ENCODE peak calls at places on chromosome 12, in four cellular contexts. G is OCI-LY7, P is astrocyte of the spinal cord, Q is lower leg skin. V is an unnamed sample.
A peak's percentile ranks its signal among the peaks of the same experiment; 100 is the strongest.

GRCh38 chr12:122874081-122874480 is 21.8 kb downstream of the VPS37B start:
- DNase-seq in G (no peak), P (no peak), Q (no peak), V (no peak)

GRCh38 chr12:12976366-12976765 is 23.7 kb downstream of the HEBP1 start:
- DNase-seq in Q (peak; percentile 54), G (no peak), P (peak; percentile 92), V (no peak)

GRCh38 chr12:51171884-51172514 is 936 bp downstream of the TFCP2 start:
- DNase-seq in Q (no peak), P (peak; percentile 30), G (peak; percentile 22), V (peak; percentile 29)

GRCh38 chr12:30457621-30458289 is 237.9 kb downstream of the IPO8 start:
- DNase-seq in G (no peak), Q (no peak), P (peak; percentile 72), V (no peak)

GRCh38 chr12:17866802-17867201 is 223.2 kb downstream of the RERGL start:
- DNase-seq in Q (no peak), G (no peak), P (no peak), V (no peak)

GRCh38 chr12:25977047-25977446 is 18.6 kb downstream of the RASSF8 start:
- DNase-seq in G (no peak), P (peak; percentile 92), Q (no peak), V (no peak)

GRCh38 chr12:51188359-51189051 is 15.6 kb upstream of the TFCP2 start:
- DNase-seq in Q (no peak), P (no peak), G (peak; percentile 76), V (peak; percentile 77)

GRCh38 chr12:113174461-113175384 is 10.6 kb downstream of the DDX54 start:
- DNase-seq in P (peak; percentile 62), G (peak; percentile 84), Q (peak; percentile 56), V (peak; percentile 89)

GRCh38 chr12:12534975-12535374 is 27.7 kb downstream of the DUSP16 start:
- DNase-seq in G (no peak), P (no peak), Q (no peak), V (no peak)

GRCh38 chr12:69657376-69658137 is 41.5 kb downstream of the BEST3 start:
- DNase-seq in Q (no peak), P (peak; percentile 12), G (no peak), V (no peak)

GRCh38 chr12:52847335-52848102 is 1.3 kb downstream of the KRT78 start:
- DNase-seq in Q (no peak), P (peak; percentile 32), G (no peak), V (no peak)

GRCh38 chr12:53757095-53757770 is 5.5 kb upstream of the CISTR start:
- DNase-seq in Q (peak; percentile 76), P (peak; percentile 47), G (peak; percentile 87), V (peak; percentile 89)

GRCh38 chr12:131327521-131328488 is 374.1 kb downstream of the ADGRD1 start:
- DNase-seq in G (no peak), Q (no peak), P (no peak), V (no peak)

GRCh38 chr12:2054091-2055018 is 1.6 kb downstream of the CACNA1C start:
- DNase-seq in Q (no peak), G (no peak), P (no peak), V (no peak)

GRCh38 chr12:103865151-103865730 is 24.2 kb upstream of the NT5DC3 start:
- DNase-seq in Q (no peak), P (no peak), G (no peak), V (no peak)

GRCh38 chr12:89060133-89060532 is 292.2 kb downstream of the DUSP6 start:
- DNase-seq in G (no peak), P (peak; percentile 54), Q (no peak), V (no peak)

GRCh38 chr12:114291389-114292075 is 114.4 kb downstream of the TBX5 start:
- DNase-seq in G (no peak), Q (no peak), P (no peak), V (no peak)

GRCh38 chr12:96237465-96238077 is 43.4 kb downstream of the ELK3 start:
- DNase-seq in G (no peak), P (peak; percentile 98), Q (peak; percentile 81), V (no peak)

GRCh38 chr12:74537126-74537706 is 419 bp upstream of the ATXN7L3B start:
- DNase-seq in P (no peak), G (peak; percentile 83), Q (no peak), V (peak; percentile 67)

GRCh38 chr12:68435816-68436215 is 103.7 kb upstream of the MDM1 start:
- DNase-seq in Q (no peak), P (peak; percentile 68), G (no peak), V (no peak)

GRCh38 chr12:3216726-3217682 is 139.8 kb downstream of the TSPAN9 start:
- DNase-seq in G (no peak), Q (no peak), P (peak; percentile 78), V (no peak)

GRCh38 chr12:24975425-24975824 is 26.5 kb upstream of the BCAT1 start:
- DNase-seq in P (no peak), G (no peak), Q (no peak), V (no peak)

GRCh38 chr12:81094718-81095360 is 17.0 kb downstream of the ACSS3 start:
- DNase-seq in P (no peak), G (no peak), Q (no peak), V (no peak)

GRCh38 chr12:61023231-61023630 is 1237.0 kb upstream of the USP15 start:
- DNase-seq in G (no peak), P (no peak), Q (no peak), V (no peak)

GRCh38 chr12:49301759-49302158 is 6.8 kb downstream of the PRPH start:
- DNase-seq in P (no peak), G (no peak), Q (no peak), V (peak; percentile 22)

GRCh38 chr12:121668750-121669524 is 517 bp downstream of the MORN3 start:
- DNase-seq in Q (no peak), G (peak; percentile 70), P (no peak), V (no peak)

GRCh38 chr12:15168279-15168678 is 52.9 kb downstream of the RERG start:
- DNase-seq in Q (no peak), P (no peak), G (no peak), V (no peak)

GRCh38 chr12:15171015-15171646 is 50.1 kb downstream of the RERG start:
- DNase-seq in G (no peak), Q (no peak), P (no peak), V (no peak)

GRCh38 chr12:15173142-15173541 is 48.1 kb downstream of the RERG start:
- DNase-seq in P (no peak), Q (no peak), G (no peak), V (no peak)

GRCh38 chr12:15172423-15172822 is 48.8 kb downstream of the RERG start:
- DNase-seq in P (no peak), G (no peak), Q (no peak), V (no peak)
- TF ChIP-seq CTCF in P (no peak), G (no peak), Q (no peak), V (no peak)

DNA sequence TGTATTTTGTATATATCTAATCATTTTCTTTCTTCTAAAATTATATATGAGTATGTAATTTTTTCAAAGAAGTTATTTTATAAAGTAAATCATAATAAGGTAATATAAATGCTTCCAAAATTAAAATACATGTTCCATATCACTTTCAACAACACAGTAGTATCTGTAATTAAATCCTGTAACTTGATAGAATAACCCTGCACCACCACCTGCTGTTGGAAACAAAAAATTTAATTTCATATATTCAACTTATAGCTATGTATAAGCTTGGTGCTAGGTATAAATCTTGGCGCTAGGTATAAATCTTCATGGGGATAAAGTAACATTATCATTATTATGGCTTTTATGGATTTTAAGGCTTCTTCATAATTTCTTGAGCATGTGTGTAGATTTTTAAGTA is 149.7 kb upstream of the DCN start:
- DNase-seq in G (no peak), P (peak; percentile 30), Q (no peak), V (no peak)
- TF ChIP-seq CTCF in G (no peak), P (no peak), Q (no peak), V (no peak)

DNA sequence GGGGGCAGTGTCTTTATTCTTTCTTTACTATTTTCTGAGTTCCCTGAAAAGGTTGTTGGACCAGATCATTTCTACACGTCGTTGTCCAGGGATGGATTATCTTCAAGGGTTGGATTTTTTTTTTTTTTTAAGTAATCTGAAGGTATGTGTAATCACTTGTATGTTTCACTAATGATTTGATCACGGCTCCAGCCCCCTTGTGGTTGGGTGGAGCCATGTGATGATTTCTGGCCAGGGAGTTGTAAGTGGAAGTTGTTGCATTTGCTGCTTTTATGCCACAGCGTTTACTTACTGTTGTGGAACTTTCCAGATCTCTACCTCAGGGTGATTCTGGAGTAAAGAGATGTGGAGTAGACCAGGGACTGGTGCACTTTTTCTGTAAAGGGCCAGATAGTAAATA is 390.3 kb downstream of the AACS start:
- DNase-seq in G (peak; percentile 13), P (no peak), Q (no peak), V (no peak)
- TF ChIP-seq CTCF in G (peak; percentile 61), P (no peak), Q (no peak), V (no peak)

GRCh38 chr12:57491393-57492280 is 3.8 kb downstream of the MARS1 start:
- DNase-seq in Q (no peak), P (no peak), G (peak; percentile 46), V (no peak)
- TF ChIP-seq CTCF in Q (no peak), P (peak; percentile 9), G (peak; percentile 65), V (no peak)

GRCh38 chr12:124379938-124380754 is 85.3 kb downstream of the RFLNA start:
- DNase-seq in P (peak; percentile 93), Q (peak; percentile 54), G (no peak), V (no peak)
- TF ChIP-seq CTCF in P (peak; percentile 73), Q (no peak), G (no peak), V (no peak)

GRCh38 chr12:99618657-99619056 is 28.9 kb upstream of the GARIN6 start:
- DNase-seq in G (no peak), Q (no peak), P (peak; percentile 26), V (no peak)

GRCh38 chr12:99620159-99620479 is 27.4 kb upstream of the GARIN6 start:
- DNase-seq in G (no peak), Q (no peak), P (no peak), V (no peak)

GRCh38 chr12:99619389-99620158 is 28.0 kb upstream of the GARIN6 start:
- DNase-seq in G (peak; percentile 67), Q (no peak), P (peak; percentile 40), V (peak; percentile 13)
- TF ChIP-seq CTCF in G (peak; percentile 91), Q (no peak), P (peak; percentile 82), V (peak; percentile 75)

DNA sequence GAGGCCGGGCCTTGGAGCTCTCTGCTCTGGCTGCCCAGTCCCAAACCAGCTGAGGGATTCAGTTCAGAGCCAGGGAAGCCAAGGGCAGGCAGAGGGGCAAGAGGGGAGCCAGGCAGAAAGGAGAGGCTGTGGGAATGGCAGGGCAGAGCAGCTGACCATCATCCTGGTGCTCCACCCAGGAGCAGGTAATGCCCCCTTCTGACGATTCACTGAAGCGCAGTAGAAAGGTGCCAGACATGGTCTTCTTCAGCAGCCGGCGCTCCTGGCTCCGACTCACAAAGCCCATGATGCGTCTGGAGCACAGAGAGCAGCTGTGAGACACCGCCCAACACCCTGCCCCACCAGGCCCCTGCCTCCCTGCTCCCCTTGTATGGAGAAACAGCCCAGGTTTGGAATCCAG is 8.0 kb downstream of the IL23A start:
- DNase-seq in Q (no peak), P (no peak), G (no peak), V (no peak)
- TF ChIP-seq CTCF in Q (no peak), P (no peak), G (peak; percentile 34), V (no peak)

GRCh38 chr12:105218434-105218833 is 17.5 kb downstream of the APPL2 start:
- DNase-seq in P (no peak), Q (no peak), G (no peak), V (no peak)
- TF ChIP-seq CTCF in P (no peak), Q (no peak), G (no peak), V (no peak)

V was measured in GM10248.